ENCODE peak calls at places on chromosomes 3 and 15, in eight cellular contexts. Y is NCI-H2029, W is cardiac muscle cell, S is smooth muscle cell of the brain vasculature, K is ACHN, E is islet precursor cell, X is NCI-H460, P is upper lobe of right lung. N is an unnamed sample.

GRCh38 chr3:115359507-115359906 is 212.4 kb upstream of the ZBTB20 start:
- DNase-seq in Y (no peak), W (no peak), S (peak), K (no peak), E (no peak), X (no peak), P (no peak), N (no peak)

GRCh38 chr3:111763101-111763500 is 96.0 kb upstream of the PHLDB2 start:
- DNase-seq in Y (no peak), W (no peak), S (no peak), K (no peak), E (no peak), X (no peak), P (no peak), N (no peak)

GRCh38 chr3:125401402-125401801 is 26.3 kb upstream of the ZNF148 start:
- DNase-seq in Y (no peak), W (no peak), S (no peak), K (peak), E (peak), X (no peak), P (no peak), N (peak)

GRCh38 chr3:119604878-119605277 is 7.2 kb downstream of the PLA1A start:
- DNase-seq in Y (no peak), W (no peak), S (no peak), K (no peak), E (no peak), X (no peak), P (no peak), N (no peak)

GRCh38 chr3:106821801-106822200 is 555.4 kb upstream of the CCDC54 start:
- DNase-seq in Y (no peak), W (no peak), S (no peak), K (no peak), E (no peak), X (no peak), P (no peak), N (no peak)

GRCh38 chr3:126770096-126770495 is 66.1 kb downstream of the CHCHD6 start:
- DNase-seq in Y (no peak), W (no peak), S (no peak), K (no peak), E (no peak), X (no peak), P (no peak), N (no peak)

GRCh38 chr3:154050766-154051165 is 70.4 kb upstream of the ARHGEF26 start:
- DNase-seq in Y (no peak), W (no peak), S (no peak), K (no peak), E (no peak), X (no peak), P (no peak), N (no peak)

GRCh38 chr3:44903751-44904150 is 29.3 kb downstream of the TGM4 start:
- DNase-seq in Y (no peak), W (no peak), S (no peak), K (no peak), E (no peak), X (no peak), P (no peak), N (no peak)

GRCh38 chr15:60945196-60945595 is 283.9 kb downstream of the RORA start:
- DNase-seq in Y (peak), W (no peak), S (no peak), K (no peak), E (no peak), X (no peak), P (no peak), N (no peak)

GRCh38 chr15:57235865-57236264 is 140.4 kb upstream of the CGNL1 start:
- DNase-seq in Y (no peak), W (peak), S (no peak), K (peak), E (no peak), X (no peak), P (no peak), N (no peak)

GRCh38 chr3:192237992-192238608 is 489.2 kb downstream of the FGF12 start:
- DNase-seq in Y (no peak), W (no peak), S (no peak), K (no peak), E (peak), X (no peak), P (no peak), N (no peak)

GRCh38 chr15:74816624-74817369 is 4.2 kb downstream of the LMAN1L start:
- DNase-seq in Y (no peak), W (no peak), S (no peak), K (no peak), E (no peak), X (no peak), P (no peak), N (no peak)

GRCh38 chr3:5731100-5731499 is 543.6 kb downstream of the EDEM1 start:
- DNase-seq in Y (no peak), W (no peak), S (no peak), K (peak), E (no peak), X (no peak), P (no peak), N (no peak)

GRCh38 chr3:26623409-26624208 is 1.0 kb downstream of the LRRC3B start:
- DNase-seq in Y (no peak), W (peak), S (no peak), K (no peak), E (peak), X (no peak), P (no peak), N (no peak)

GRCh38 chr3:168865022-168865551 is 769.4 kb upstream of the GOLIM4 start:
- DNase-seq in Y (no peak), W (peak), S (peak), K (peak), E (no peak), X (no peak), P (no peak), N (no peak)

GRCh38 chr3:12658593-12659058 is 5.3 kb downstream of the RAF1 start:
- DNase-seq in Y (no peak), W (peak), S (no peak), K (no peak), E (no peak), X (no peak), P (no peak), N (peak)

N was measured in GM04503.